ENCODE peak calls at places on chromosome 16, in six cellular contexts. T, J, W, I, L and E are unnamed samples.

GRCh38 chr16:1895949-1896675 is 22.1 kb downstream of the HS3ST6 start:
- DNase-seq in T (no peak), J (no peak), W (no peak), I (no peak), L (no peak), E (no peak)

GRCh38 chr16:57533618-57534336 is 2.6 kb downstream of the CCDC102A start:
- DNase-seq in T (peak; percentile 37), J (no peak), W (no peak), I (no peak), L (no peak), E (no peak)

GRCh38 chr16:57810197-57811024 is 8.1 kb upstream of the KIFC3 start:
- DNase-seq in T (peak; percentile 90), J (peak; percentile 69), W (peak; percentile 88), I (peak; percentile 45), L (peak; percentile 94), E (peak; percentile 67)

GRCh38 chr16:7381671-7382070 is 49.0 kb downstream of the RBFOX1 start:
- DNase-seq in T (no peak), J (no peak), W (no peak), I (no peak), L (no peak), E (no peak)

GRCh38 chr16:71927383-71927782 is 32.1 kb downstream of the IST1 start:
- DNase-seq in T (peak; percentile 35), J (no peak), W (peak; percentile 93), I (peak; percentile 33), L (no peak), E (peak; percentile 86)

GRCh38 chr16:13453938-13454553 is 465.9 kb upstream of the ERCC4 start:
- DNase-seq in T (peak; percentile 25), J (no peak), W (no peak), I (no peak), L (peak; percentile 14), E (peak; percentile 25)

GRCh38 chr16:48558269-48558915 is 51.6 kb downstream of the N4BP1 start:
- DNase-seq in T (no peak), J (no peak), W (peak; percentile 84), I (no peak), L (no peak), E (no peak)

GRCh38 chr16:57628008-57628781 is at the start of gene ADGRG1:
- DNase-seq in T (peak; percentile 76), J (peak; percentile 43), W (peak; percentile 97), I (peak; percentile 57), L (peak; percentile 95), E (peak; percentile 94)

GRCh38 chr16:8953064-8953463 is 10.6 kb downstream of the USP7 start:
- DNase-seq in T (no peak), J (no peak), W (no peak), I (no peak), L (no peak), E (no peak)

GRCh38 chr16:67917852-67918236 is 13.8 kb downstream of the CTRL start:
- DNase-seq in T (no peak), J (no peak), W (peak; percentile 44), I (no peak), L (peak; percentile 88), E (peak; percentile 74)

GRCh38 chr16:67917140-67917851 is 14.4 kb downstream of the CTRL start:
- DNase-seq in T (no peak), J (no peak), W (no peak), I (no peak), L (no peak), E (no peak)

GRCh38 chr16:67922221-67922620 is 9.4 kb downstream of the CTRL start:
- DNase-seq in T (no peak), J (no peak), W (no peak), I (no peak), L (no peak), E (no peak)

GRCh38 chr16:67922740-67923139 is 8.9 kb downstream of the CTRL start:
- DNase-seq in T (no peak), J (no peak), W (no peak), I (no peak), L (no peak), E (no peak)

DNA sequence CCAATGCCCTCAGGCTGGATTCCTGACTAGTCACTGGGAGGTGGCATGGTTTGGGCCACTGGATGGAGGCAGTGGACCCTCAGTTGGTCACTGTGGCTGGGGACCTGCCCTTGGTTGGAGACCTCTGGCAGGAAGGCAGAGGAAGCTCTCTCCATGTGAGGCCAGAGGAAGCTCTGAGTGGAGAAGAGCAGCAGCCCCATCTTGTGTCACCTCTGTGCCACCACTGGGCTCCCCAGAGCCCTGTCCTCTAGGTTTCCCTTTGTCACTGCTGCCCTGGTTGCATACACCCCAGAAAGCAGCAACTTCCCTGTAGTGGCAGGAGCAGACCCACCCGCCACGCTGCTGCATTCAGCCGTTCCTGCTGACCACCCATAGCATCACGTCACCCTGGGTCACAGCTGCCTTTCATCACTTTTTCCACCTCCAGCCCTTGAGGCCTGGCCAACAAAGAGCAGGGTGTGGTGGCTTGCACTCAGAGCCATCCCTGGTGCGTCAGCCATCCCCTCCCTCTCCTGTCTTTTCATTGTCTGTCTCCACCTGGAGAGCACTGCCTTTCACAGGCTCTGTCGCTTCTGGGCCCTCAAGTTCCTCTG is 11.9 kb downstream of the CTRL start:
- DNase-seq in T (no peak), J (no peak), W (no peak), I (no peak), L (no peak), E (no peak)
- TF ChIP-seq CTCF in T (no peak), J (no peak), W (no peak), I (no peak), L (no peak), E (no peak)

GRCh38 chr16:84618428-84619102 is 687 bp upstream of the COTL1 start:
- DNase-seq in T (no peak), J (no peak), W (peak; percentile 92), I (no peak), L (peak; percentile 90), E (peak; percentile 98)
- H3K4me3 ChIP-seq in T (no peak overlapping the region), J (peak overlapping the region; percentile 10), W (peak overlapping the region; percentile 34), I (peak overlapping the region; percentile 63), L (peak overlapping the region; percentile 28), E (peak overlapping the region; percentile 7)

GRCh38 chr16:62408760-62409159 is 372.5 kb upstream of the CDH8 start:
- DNase-seq in T (no peak), J (no peak), W (no peak), I (no peak), L (no peak), E (no peak)
- TF ChIP-seq CTCF in T (no peak), J (no peak), W (no peak), I (no peak), L (no peak), E (no peak)

DNA sequence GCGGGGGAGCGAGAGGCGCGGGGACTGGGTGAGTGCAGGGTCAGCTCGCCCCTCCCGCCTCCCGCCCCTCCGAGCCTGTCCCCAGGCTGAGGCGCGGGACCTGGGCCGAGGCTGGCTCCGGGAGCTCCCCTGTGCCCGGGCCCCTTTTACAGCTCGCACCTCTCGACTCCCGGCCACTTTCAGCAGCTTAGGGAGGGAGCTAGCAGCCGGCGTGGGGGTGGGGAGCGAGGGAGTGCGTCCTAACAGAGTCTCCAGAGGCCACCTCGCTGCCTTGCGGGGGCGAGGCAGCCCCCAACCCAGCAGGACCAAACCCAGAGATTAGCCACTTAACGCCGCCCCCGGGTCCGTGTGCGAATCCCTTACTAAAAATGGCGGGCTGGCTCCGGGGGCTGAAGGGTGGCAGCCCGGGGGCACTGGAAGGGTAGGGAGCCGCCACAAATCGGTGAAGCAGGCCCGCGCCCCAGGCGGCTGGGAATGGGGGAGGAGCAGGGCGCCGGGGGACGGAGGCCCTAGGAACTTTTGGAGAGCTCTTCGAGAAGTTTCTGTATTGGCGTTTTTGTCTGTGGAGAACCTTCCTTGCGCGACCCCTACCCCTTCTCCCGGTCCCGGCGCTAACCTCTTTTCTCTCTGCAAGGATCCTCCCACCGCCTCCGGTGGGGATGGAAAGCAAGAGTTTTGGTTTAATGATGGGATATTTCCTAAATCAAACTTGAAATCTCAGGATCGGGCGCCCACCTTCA is 601 bp upstream of the IRX3 start:
- DNase-seq in T (no peak), J (no peak), W (no peak), I (no peak), L (no peak), E (peak; percentile 5)
- H3K4me3 ChIP-seq in T (peak overlapping the region; percentile 33), J (peak overlapping the region; percentile 64), W (peak overlapping the region; percentile 69), I (peak overlapping the region; percentile 87), L (peak overlapping the region; percentile 80), E (peak overlapping the region; percentile 64)

DNA sequence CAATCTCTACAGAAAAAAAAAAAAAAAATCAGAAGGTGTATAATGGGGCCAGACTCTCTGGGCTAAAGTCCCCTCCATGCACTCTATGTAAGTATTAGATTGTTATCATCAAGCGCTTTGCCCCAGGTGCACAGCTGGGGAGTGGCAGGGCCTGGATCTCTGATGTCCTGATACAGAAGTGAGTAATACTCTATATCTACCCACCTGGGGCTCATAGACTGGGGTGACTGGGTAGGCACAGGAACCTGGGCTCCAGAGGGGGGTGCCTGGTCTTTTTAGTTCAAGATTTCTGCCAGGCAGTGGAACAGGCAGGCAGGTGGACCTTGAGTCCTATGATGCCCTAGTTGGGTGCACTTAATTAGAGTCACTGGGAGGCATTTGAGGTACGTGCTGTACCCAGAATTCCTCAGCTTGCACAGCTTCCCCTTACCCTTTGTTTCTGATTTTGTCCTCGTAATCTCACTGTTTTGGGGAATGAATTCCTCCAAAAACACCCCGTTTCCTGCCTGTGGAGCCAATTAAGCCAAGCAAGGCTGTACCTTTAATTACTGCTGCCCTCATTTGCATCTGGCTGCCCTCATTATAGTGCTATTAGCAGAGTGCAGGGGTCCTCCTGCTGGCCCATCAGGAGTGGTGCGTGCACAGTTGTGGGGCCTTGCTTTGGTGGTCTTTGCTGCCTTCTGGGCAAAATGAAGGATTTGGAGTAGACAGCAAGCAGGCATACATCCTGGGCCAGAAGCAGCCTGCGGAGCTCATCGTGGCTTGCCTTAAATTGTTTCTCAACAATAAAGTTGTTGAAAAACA is 239.0 kb downstream of the SNX29 start:
- DNase-seq in T (no peak), J (no peak), W (no peak), I (no peak), L (no peak), E (no peak)
- TF ChIP-seq CTCF in T (no peak), J (no peak), W (peak; percentile 17), I (no peak), L (no peak), E (peak; percentile 39)

DNA sequence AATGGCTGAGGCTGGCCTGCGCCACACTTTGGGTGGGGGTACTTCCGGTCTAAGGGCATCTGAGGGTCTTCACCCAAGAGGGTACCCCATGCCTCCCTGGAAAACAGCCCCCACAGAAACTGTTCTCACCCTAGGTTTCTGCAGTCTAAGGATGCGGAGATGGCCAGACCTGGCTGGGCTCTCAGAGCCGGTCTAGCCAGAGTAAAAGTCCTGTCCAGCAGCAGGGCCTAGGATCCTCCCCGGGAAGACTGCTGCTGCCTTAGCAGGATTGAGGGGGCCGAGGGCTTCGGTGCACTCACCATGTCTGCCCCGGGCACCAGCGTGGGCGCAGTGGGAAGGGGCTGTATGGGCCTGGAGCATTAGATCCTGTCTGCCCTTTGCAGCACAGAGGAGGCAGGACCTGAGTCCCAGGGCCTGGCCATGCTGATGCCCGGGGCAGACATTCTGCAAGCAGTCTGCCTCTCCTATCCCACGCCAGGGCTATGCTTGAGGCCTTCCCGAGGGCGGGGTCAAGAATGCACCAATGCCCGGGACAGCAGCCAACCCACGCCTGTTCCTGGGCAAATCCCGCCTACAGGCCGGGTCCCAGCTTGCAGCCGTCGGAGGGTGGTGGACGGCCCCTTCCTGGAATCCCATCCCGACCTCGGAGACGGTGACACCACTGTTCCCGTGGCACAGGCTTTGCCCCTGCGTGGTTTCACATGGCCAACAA is 54.7 kb downstream of the CBFA2T3 start:
- DNase-seq in T (peak; percentile 66), J (no peak), W (peak; percentile 66), I (peak; percentile 22), L (no peak), E (peak; percentile 23)
- H3K4me3 ChIP-seq in T (no peak overlapping the region), J (no peak overlapping the region), W (no peak overlapping the region), I (no peak overlapping the region), L (no peak overlapping the region), E (no peak overlapping the region)

GRCh38 chr16:30922420-30922959 is 882 bp upstream of the FBXL19 start:
- DNase-seq in T (peak; percentile 100), J (peak; percentile 100), W (peak; percentile 100), I (peak; percentile 99), L (peak; percentile 97), E (peak; percentile 100)
- TF ChIP-seq CTCF in T (no peak), J (no peak), W (no peak), I (no peak), L (no peak), E (no peak)

GRCh38 chr16:83968483-83968865 is 430 bp downstream of the NECAB2 start:
- DNase-seq in T (no peak), J (no peak), W (no peak), I (no peak), L (no peak), E (no peak)
- H3K4me3 ChIP-seq in T (no peak overlapping the region), J (peak overlapping the region; percentile 53), W (no peak overlapping the region), I (no peak overlapping the region), L (no peak overlapping the region), E (no peak overlapping the region)